ENCODE peak calls at places on chromosomes 6 and 20, in six cellular contexts. F is aorta, T is adrenal gland, O is ovary, M is brain microvascular endothelial cell, L is BJ. D is an unnamed sample. For H3K36me3, the result is how much of the 10 kb centered on the place peaks cover.

GRCh38 chr20:21315138-21315537 is 12.0 kb downstream of the XRN2 start:
- DNase-seq in L (no peak), O (no peak), M (peak), F (no peak), T (peak), D (peak)

GRCh38 chr6:20483902-20484497 is 50.3 kb upstream of the CDKAL1 start:
- DNase-seq in M (no peak), F (no peak), L (no peak), T (no peak), O (no peak), D (no peak)

GRCh38 chr20:25057234-25058050 is 497 bp downstream of the ACSS1 start:
- DNase-seq in M (no peak), O (peak), L (no peak), T (peak), F (peak), D (peak)

GRCh38 chr20:40535816-40536215 is 153.2 kb downstream of the MAFB start:
- DNase-seq in T (no peak), F (no peak), O (no peak), L (no peak), M (no peak), D (no peak)

GRCh38 chr20:32831982-32832381 is 12.2 kb downstream of the MAPRE1 start:
- DNase-seq in M (no peak), L (no peak), T (no peak), F (no peak), O (no peak), D (no peak)

GRCh38 chr20:9344080-9344920 is 170.1 kb upstream of the LAMP5 start:
- DNase-seq in L (peak), M (peak), O (no peak), T (peak), F (no peak), D (no peak)

GRCh38 chr20:39645130-39645529 is 683.0 kb downstream of the DHX35 start:
- DNase-seq in M (no peak), O (no peak), F (no peak), T (no peak), L (no peak), D (no peak)

GRCh38 chr6:99219788-99220187 is 129.7 kb downstream of the FAXC start:
- DNase-seq in L (no peak), O (no peak), F (no peak), T (no peak), M (no peak), D (no peak)

GRCh38 chr6:156461647-156462046 is 315.5 kb upstream of the ARID1B start:
- DNase-seq in T (no peak), F (no peak), L (no peak), O (no peak), M (no peak), D (no peak)

GRCh38 chr6:166782541-166782940 is 155.5 kb upstream of the RPS6KA2 start:
- DNase-seq in L (no peak), F (no peak), M (no peak), O (no peak), T (no peak), D (no peak)

GRCh38 chr6:27956941-27957340 is at the start of gene OR2B6:
- DNase-seq in F (no peak), T (no peak), O (no peak), M (no peak), L (no peak), D (no peak)

GRCh38 chr6:20366082-20366834 is 35.4 kb upstream of the E2F3 start:
- DNase-seq in M (no peak), O (no peak), L (no peak), F (no peak), T (peak), D (no peak)

GRCh38 chr20:56249244-56249955 is 868 bp downstream of the MC3R start:
- DNase-seq in F (no peak), T (no peak), M (no peak), O (no peak), L (no peak), D (no peak)

GRCh38 chr20:61135966-61136365 is 116.1 kb upstream of the CDH4 start:
- DNase-seq in O (no peak), M (no peak), L (no peak), F (no peak), T (no peak), D (no peak)

GRCh38 chr6:19410477-19410876 is 426.7 kb upstream of the ID4 start:
- DNase-seq in T (no peak), L (no peak), O (no peak), F (no peak), M (peak), D (peak)

GRCh38 chr6:43644940-43645612 is at the start of gene RSPH9:
- DNase-seq in T (peak), O (peak), F (peak), M (peak), L (no peak), D (no peak)

GRCh38 chr6:15358579-15359327 is 112.9 kb downstream of the JARID2 start:
- DNase-seq in O (no peak), L (no peak), M (peak), T (no peak), F (no peak), D (no peak)

GRCh38 chr6:20665290-20665689 is 131.0 kb downstream of the CDKAL1 start:
- DNase-seq in M (no peak), T (no peak), L (no peak), O (no peak), F (no peak), D (no peak)

GRCh38 chr6:111068116-111068897 is 19.0 kb upstream of the SLC16A10 start:
- DNase-seq in M (no peak), F (no peak), L (no peak), T (no peak), O (no peak), D (no peak)

GRCh38 chr20:12847862-12848261 is 160.9 kb upstream of the SPTLC3 start:
- DNase-seq in F (no peak), T (no peak), O (no peak), M (peak), L (no peak), D (no peak)

DNA sequence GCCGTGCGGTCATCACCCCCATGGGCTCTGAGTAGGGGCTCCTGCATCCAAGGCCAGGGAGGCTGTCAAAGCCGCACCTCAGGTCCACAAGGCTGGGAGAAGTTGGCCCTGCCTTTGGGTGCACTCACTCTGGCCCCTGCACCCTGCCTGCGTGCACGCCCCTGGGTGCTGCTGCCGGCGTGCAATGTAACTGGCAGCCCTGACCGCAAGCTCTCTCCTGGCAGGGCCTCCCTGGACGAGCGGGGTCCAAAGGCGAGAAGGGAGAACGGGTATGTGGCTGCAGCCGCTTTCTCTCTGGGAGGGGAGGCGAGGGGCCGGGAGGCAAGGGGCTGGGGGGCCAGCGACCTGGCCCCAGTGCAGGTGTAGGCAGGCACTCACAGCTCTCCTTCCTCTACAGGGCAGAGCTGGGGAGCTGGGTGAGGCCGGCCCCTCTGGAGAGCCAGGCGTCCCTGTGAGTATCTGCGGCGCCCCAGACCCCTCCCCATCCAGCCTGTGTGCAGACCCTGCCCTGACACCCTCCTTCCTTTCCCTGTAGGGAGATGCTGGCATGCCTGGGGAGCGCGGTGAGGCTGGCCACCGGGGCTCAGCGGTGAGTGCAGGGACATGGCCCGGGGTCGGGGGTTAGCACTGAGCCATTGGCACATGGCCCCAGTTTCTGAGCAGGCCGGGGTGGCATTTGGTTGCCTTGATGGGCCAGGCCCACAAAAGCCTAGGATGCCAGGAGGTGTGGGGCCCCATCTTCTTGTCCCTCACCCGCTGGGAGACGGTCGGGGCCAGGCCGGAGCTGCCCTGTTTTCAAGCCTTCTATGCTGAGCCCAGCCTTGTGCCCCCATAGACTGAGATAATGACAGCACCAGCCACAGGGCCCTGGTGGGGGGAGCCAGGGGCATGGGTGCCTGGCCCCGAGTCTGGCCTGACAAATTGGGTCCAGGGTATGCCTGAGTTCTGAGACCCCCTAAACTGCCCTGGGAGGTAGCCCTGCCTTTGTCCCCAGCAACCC is 12.7 kb downstream of the COL9A3 start:
- DNase-seq in F (no peak), T (no peak), L (no peak), M (no peak), O (no peak), D (no peak)
- H3K4me3 ChIP-seq in F (no peak), T (no peak), L (no peak), M (no peak), O (no peak), D (no peak)

GRCh38 chr6:48281217-48281616 is 170.2 kb upstream of the PTCHD4 start:
- DNase-seq in T (no peak), O (no peak), M (no peak), F (no peak), L (no peak), D (no peak)
- H3K36me3 ChIP-seq in T (under half), O (under half), M (under half), F (under half), L (under half), D (under half)

DNA sequence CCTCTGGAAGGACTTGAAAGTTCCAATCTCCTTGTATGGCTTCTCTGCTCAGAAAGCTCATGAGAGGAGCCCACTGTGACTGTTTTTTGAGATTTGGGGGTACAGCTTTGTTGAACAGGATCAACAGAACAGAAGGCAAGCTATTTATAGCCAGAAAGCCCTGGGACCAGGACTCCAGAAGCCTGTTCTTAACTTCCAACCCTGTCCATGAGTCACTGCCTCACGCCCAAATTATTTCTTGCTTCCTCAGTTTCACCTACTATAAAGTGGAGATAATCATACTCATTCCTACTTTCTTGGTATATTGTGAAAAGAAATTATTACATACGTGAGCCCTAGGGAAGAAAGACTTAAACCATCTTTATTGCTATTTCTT is 100.9 kb upstream of the MARCKS start:
- DNase-seq in O (no peak), L (no peak), F (no peak), M (no peak), T (no peak), D (no peak)
- H3K4me3 ChIP-seq in O (no peak), L (no peak), F (no peak), M (no peak), T (no peak), D (no peak)

GRCh38 chr6:17656092-17656491 is 50.6 kb downstream of the NUP153 start:
- DNase-seq in O (no peak), M (no peak), T (no peak), L (no peak), F (no peak), D (no peak)

GRCh38 chr6:17656644-17657043 is 50.1 kb downstream of the NUP153 start:
- DNase-seq in F (no peak), M (no peak), O (no peak), L (no peak), T (no peak), D (no peak)

GRCh38 chr6:17648745-17649144 is 48.6 kb downstream of the FAM8A1 start:
- DNase-seq in L (no peak), T (no peak), O (no peak), M (no peak), F (no peak), D (no peak)

GRCh38 chr6:17653198-17653881 is 53.2 kb downstream of the FAM8A1 start:
- DNase-seq in L (no peak), M (no peak), O (no peak), F (no peak), T (no peak), D (no peak)

GRCh38 chr6:17650910-17651309 is 50.8 kb downstream of the FAM8A1 start:
- DNase-seq in T (no peak), M (no peak), F (no peak), L (no peak), O (no peak), D (no peak)
- H3K36me3 ChIP-seq in T (under half), M (under half), F (under half), L (under half), O (under half), D (under half)